ENCODE peak calls at places on chromosomes 3 and 15, in six cellular contexts. One of them, this sample, is unnamed.

GRCh38 chr15:101652783-101653430 is 726 bp upstream of the TM2D3 start:
- DNase-seq in NCI-H1105 treated with DMSO at 0.1 percent for 48 hours: no peak
- DNase-seq in RPMI7951: peak
- DNase-seq in activated T-cell treated with anti-CD3 and anti-CD28 coated beads, Interleukin-2, amount 50 U/mL, for 4 hours: peak
- DNase-seq in left cardiac atrium: no peak
- DNase-seq in astrocyte of the spinal cord: no peak
- DNase-seq in this sample: no peak

GRCh38 chr3:5520237-5520636 is 332.7 kb downstream of the EDEM1 start:
- DNase-seq in activated T-cell treated with anti-CD3 and anti-CD28 coated beads, Interleukin-2, amount 50 U/mL, for 4 hours: no peak
- DNase-seq in astrocyte of the spinal cord: no peak
- DNase-seq in left cardiac atrium: no peak
- DNase-seq in NCI-H1105 treated with DMSO at 0.1 percent for 48 hours: no peak
- DNase-seq in RPMI7951: no peak
- DNase-seq in this sample: no peak

GRCh38 chr3:162629372-162629771 is 1132.8 kb downstream of the OTOL1 start:
- DNase-seq in activated T-cell treated with anti-CD3 and anti-CD28 coated beads, Interleukin-2, amount 50 U/mL, for 4 hours: no peak
- DNase-seq in left cardiac atrium: no peak
- DNase-seq in NCI-H1105 treated with DMSO at 0.1 percent for 48 hours: no peak
- DNase-seq in RPMI7951: no peak
- DNase-seq in astrocyte of the spinal cord: no peak
- DNase-seq in this sample: no peak

GRCh38 chr15:77028451-77029165 is 33.7 kb downstream of the PSTPIP1 start:
- DNase-seq in NCI-H1105 treated with DMSO at 0.1 percent for 48 hours: no peak
- DNase-seq in astrocyte of the spinal cord: no peak
- DNase-seq in RPMI7951: no peak
- DNase-seq in activated T-cell treated with anti-CD3 and anti-CD28 coated beads, Interleukin-2, amount 50 U/mL, for 4 hours: no peak
- DNase-seq in left cardiac atrium: peak
- DNase-seq in this sample: no peak

GRCh38 chr15:40873625-40874561 is at the start of gene RHOV:
- DNase-seq in astrocyte of the spinal cord: peak
- DNase-seq in NCI-H1105 treated with DMSO at 0.1 percent for 48 hours: peak
- DNase-seq in left cardiac atrium: peak
- DNase-seq in RPMI7951: peak
- DNase-seq in activated T-cell treated with anti-CD3 and anti-CD28 coated beads, Interleukin-2, amount 50 U/mL, for 4 hours: peak
- DNase-seq in this sample: peak

GRCh38 chr3:122694966-122695365 is 14.3 kb downstream of the PARP14 start:
- DNase-seq in left cardiac atrium: no peak
- DNase-seq in NCI-H1105 treated with DMSO at 0.1 percent for 48 hours: no peak
- DNase-seq in astrocyte of the spinal cord: no peak
- DNase-seq in RPMI7951: no peak
- DNase-seq in activated T-cell treated with anti-CD3 and anti-CD28 coated beads, Interleukin-2, amount 50 U/mL, for 4 hours: no peak
- DNase-seq in this sample: no peak

GRCh38 chr15:52294881-52295420 is 653 bp downstream of the MYO5C start:
- DNase-seq in activated T-cell treated with anti-CD3 and anti-CD28 coated beads, Interleukin-2, amount 50 U/mL, for 4 hours: no peak
- DNase-seq in astrocyte of the spinal cord: no peak
- DNase-seq in RPMI7951: peak
- DNase-seq in NCI-H1105 treated with DMSO at 0.1 percent for 48 hours: no peak
- DNase-seq in left cardiac atrium: no peak
- DNase-seq in this sample: no peak

GRCh38 chr3:129673012-129673411 is 66.5 kb upstream of the PLXND1 start:
- DNase-seq in astrocyte of the spinal cord: no peak
- DNase-seq in activated T-cell treated with anti-CD3 and anti-CD28 coated beads, Interleukin-2, amount 50 U/mL, for 4 hours: no peak
- DNase-seq in RPMI7951: no peak
- DNase-seq in left cardiac atrium: peak
- DNase-seq in NCI-H1105 treated with DMSO at 0.1 percent for 48 hours: no peak
- DNase-seq in this sample: no peak

GRCh38 chr3:127208483-127209100 is 15.7 kb downstream of the PRR23E start:
- DNase-seq in astrocyte of the spinal cord: no peak
- DNase-seq in activated T-cell treated with anti-CD3 and anti-CD28 coated beads, Interleukin-2, amount 50 U/mL, for 4 hours: no peak
- DNase-seq in NCI-H1105 treated with DMSO at 0.1 percent for 48 hours: no peak
- DNase-seq in RPMI7951: no peak
- DNase-seq in left cardiac atrium: no peak
- DNase-seq in this sample: no peak

GRCh38 chr3:123430266-123430665 is 18.6 kb downstream of the ADCY5 start:
- DNase-seq in NCI-H1105 treated with DMSO at 0.1 percent for 48 hours: no peak
- DNase-seq in astrocyte of the spinal cord: no peak
- DNase-seq in left cardiac atrium: no peak
- DNase-seq in RPMI7951: no peak
- DNase-seq in activated T-cell treated with anti-CD3 and anti-CD28 coated beads, Interleukin-2, amount 50 U/mL, for 4 hours: no peak
- DNase-seq in this sample: no peak

GRCh38 chr15:79185199-79185598 is 94.6 kb upstream of the RASGRF1 start:
- DNase-seq in left cardiac atrium: no peak
- DNase-seq in astrocyte of the spinal cord: no peak
- DNase-seq in RPMI7951: no peak
- DNase-seq in NCI-H1105 treated with DMSO at 0.1 percent for 48 hours: no peak
- DNase-seq in activated T-cell treated with anti-CD3 and anti-CD28 coated beads, Interleukin-2, amount 50 U/mL, for 4 hours: no peak
- DNase-seq in this sample: no peak

GRCh38 chr3:42906085-42906904 is at the start of gene ZNF662:
- DNase-seq in NCI-H1105 treated with DMSO at 0.1 percent for 48 hours: peak
- DNase-seq in RPMI7951: peak
- DNase-seq in activated T-cell treated with anti-CD3 and anti-CD28 coated beads, Interleukin-2, amount 50 U/mL, for 4 hours: peak
- DNase-seq in left cardiac atrium: peak
- DNase-seq in astrocyte of the spinal cord: peak
- DNase-seq in this sample: no peak

GRCh38 chr15:60179786-60180391 is 175.8 kb downstream of the FOXB1 start:
- DNase-seq in NCI-H1105 treated with DMSO at 0.1 percent for 48 hours: peak
- DNase-seq in activated T-cell treated with anti-CD3 and anti-CD28 coated beads, Interleukin-2, amount 50 U/mL, for 4 hours: peak
- DNase-seq in RPMI7951: peak
- DNase-seq in astrocyte of the spinal cord: peak
- DNase-seq in left cardiac atrium: no peak
- DNase-seq in this sample: no peak

GRCh38 chr3:133472889-133473288 is 73.0 kb downstream of the BFSP2 start:
- DNase-seq in NCI-H1105 treated with DMSO at 0.1 percent for 48 hours: no peak
- DNase-seq in activated T-cell treated with anti-CD3 and anti-CD28 coated beads, Interleukin-2, amount 50 U/mL, for 4 hours: no peak
- DNase-seq in astrocyte of the spinal cord: no peak
- DNase-seq in left cardiac atrium: no peak
- DNase-seq in RPMI7951: no peak
- DNase-seq in this sample: peak

GRCh38 chr15:60773255-60773654 is 294.3 kb upstream of the ICE2 start:
- DNase-seq in activated T-cell treated with anti-CD3 and anti-CD28 coated beads, Interleukin-2, amount 50 U/mL, for 4 hours: no peak
- DNase-seq in RPMI7951: no peak
- DNase-seq in NCI-H1105 treated with DMSO at 0.1 percent for 48 hours: no peak
- DNase-seq in left cardiac atrium: no peak
- DNase-seq in astrocyte of the spinal cord: no peak
- DNase-seq in this sample: no peak

GRCh38 chr3:49745986-49746385 is 22.2 kb upstream of the GMPPB start:
- DNase-seq in activated T-cell treated with anti-CD3 and anti-CD28 coated beads, Interleukin-2, amount 50 U/mL, for 4 hours: no peak
- DNase-seq in astrocyte of the spinal cord: peak
- DNase-seq in RPMI7951: peak
- DNase-seq in NCI-H1105 treated with DMSO at 0.1 percent for 48 hours: no peak
- DNase-seq in left cardiac atrium: no peak
- DNase-seq in this sample: no peak

GRCh38 chr3:151425640-151426336 is 35.1 kb downstream of the IGSF10 start:
- DNase-seq in left cardiac atrium: no peak
- DNase-seq in RPMI7951: peak
- DNase-seq in activated T-cell treated with anti-CD3 and anti-CD28 coated beads, Interleukin-2, amount 50 U/mL, for 4 hours: no peak
- DNase-seq in NCI-H1105 treated with DMSO at 0.1 percent for 48 hours: no peak
- DNase-seq in astrocyte of the spinal cord: no peak
- DNase-seq in this sample: no peak

GRCh38 chr15:70906842-70907241 is 14.2 kb downstream of the LRRC49 start:
- DNase-seq in astrocyte of the spinal cord: peak
- DNase-seq in RPMI7951: no peak
- DNase-seq in left cardiac atrium: no peak
- DNase-seq in activated T-cell treated with anti-CD3 and anti-CD28 coated beads, Interleukin-2, amount 50 U/mL, for 4 hours: no peak
- DNase-seq in NCI-H1105 treated with DMSO at 0.1 percent for 48 hours: no peak
- DNase-seq in this sample: no peak

GRCh38 chr3:70919091-70919490 is 606.7 kb upstream of the MDFIC2 start:
- DNase-seq in left cardiac atrium: no peak
- DNase-seq in astrocyte of the spinal cord: peak
- DNase-seq in RPMI7951: no peak
- DNase-seq in activated T-cell treated with anti-CD3 and anti-CD28 coated beads, Interleukin-2, amount 50 U/mL, for 4 hours: no peak
- DNase-seq in NCI-H1105 treated with DMSO at 0.1 percent for 48 hours: no peak
- DNase-seq in this sample: no peak

GRCh38 chr3:8301977-8302589 is 199.5 kb upstream of the LMCD1 start:
- DNase-seq in left cardiac atrium: no peak
- DNase-seq in astrocyte of the spinal cord: peak
- DNase-seq in activated T-cell treated with anti-CD3 and anti-CD28 coated beads, Interleukin-2, amount 50 U/mL, for 4 hours: no peak
- DNase-seq in RPMI7951: peak
- DNase-seq in NCI-H1105 treated with DMSO at 0.1 percent for 48 hours: peak
- DNase-seq in this sample: no peak

GRCh38 chr3:136632625-136633081 is 119.5 kb downstream of the STAG1 start:
- DNase-seq in activated T-cell treated with anti-CD3 and anti-CD28 coated beads, Interleukin-2, amount 50 U/mL, for 4 hours: no peak
- DNase-seq in RPMI7951: peak
- DNase-seq in astrocyte of the spinal cord: peak
- DNase-seq in left cardiac atrium: no peak
- DNase-seq in NCI-H1105 treated with DMSO at 0.1 percent for 48 hours: no peak
- DNase-seq in this sample: no peak

GRCh38 chr3:58191361-58191991 is 19.3 kb downstream of the DNASE1L3 start:
- DNase-seq in activated T-cell treated with anti-CD3 and anti-CD28 coated beads, Interleukin-2, amount 50 U/mL, for 4 hours: no peak
- DNase-seq in left cardiac atrium: no peak
- DNase-seq in RPMI7951: no peak
- DNase-seq in NCI-H1105 treated with DMSO at 0.1 percent for 48 hours: no peak
- DNase-seq in astrocyte of the spinal cord: no peak
- DNase-seq in this sample: no peak

GRCh38 chr3:155078959-155079794 is 942 bp upstream of the MME start:
- DNase-seq in NCI-H1105 treated with DMSO at 0.1 percent for 48 hours: peak
- DNase-seq in left cardiac atrium: no peak
- DNase-seq in RPMI7951: peak
- DNase-seq in astrocyte of the spinal cord: no peak
- DNase-seq in activated T-cell treated with anti-CD3 and anti-CD28 coated beads, Interleukin-2, amount 50 U/mL, for 4 hours: no peak
- DNase-seq in this sample: no peak

GRCh38 chr3:19147905-19148767 is at the start of gene KCNH8:
- DNase-seq in NCI-H1105 treated with DMSO at 0.1 percent for 48 hours: peak
- DNase-seq in RPMI7951: no peak
- DNase-seq in astrocyte of the spinal cord: no peak
- DNase-seq in left cardiac atrium: no peak
- DNase-seq in activated T-cell treated with anti-CD3 and anti-CD28 coated beads, Interleukin-2, amount 50 U/mL, for 4 hours: no peak
- DNase-seq in this sample: peak

GRCh38 chr15:52228928-52229327 is 37.7 kb upstream of the GNB5 start:
- DNase-seq in left cardiac atrium: no peak
- DNase-seq in astrocyte of the spinal cord: no peak
- DNase-seq in RPMI7951: no peak
- DNase-seq in activated T-cell treated with anti-CD3 and anti-CD28 coated beads, Interleukin-2, amount 50 U/mL, for 4 hours: no peak
- DNase-seq in NCI-H1105 treated with DMSO at 0.1 percent for 48 hours: no peak
- DNase-seq in this sample: no peak

GRCh38 chr3:195806916-195807231 is 4.9 kb downstream of the MUC4 start:
- DNase-seq in astrocyte of the spinal cord: no peak
- DNase-seq in NCI-H1105 treated with DMSO at 0.1 percent for 48 hours: no peak
- DNase-seq in RPMI7951: no peak
- DNase-seq in left cardiac atrium: no peak
- DNase-seq in activated T-cell treated with anti-CD3 and anti-CD28 coated beads, Interleukin-2, amount 50 U/mL, for 4 hours: no peak
- DNase-seq in this sample: no peak

GRCh38 chr3:183924956-183925355 is 40.3 kb upstream of the PARL start:
- DNase-seq in astrocyte of the spinal cord: peak
- DNase-seq in RPMI7951: no peak
- DNase-seq in NCI-H1105 treated with DMSO at 0.1 percent for 48 hours: no peak
- DNase-seq in left cardiac atrium: no peak
- DNase-seq in activated T-cell treated with anti-CD3 and anti-CD28 coated beads, Interleukin-2, amount 50 U/mL, for 4 hours: no peak
- DNase-seq in this sample: no peak

GRCh38 chr3:181457756-181458155 is 254.0 kb upstream of the SOX2 start:
- DNase-seq in activated T-cell treated with anti-CD3 and anti-CD28 coated beads, Interleukin-2, amount 50 U/mL, for 4 hours: no peak
- DNase-seq in NCI-H1105 treated with DMSO at 0.1 percent for 48 hours: no peak
- DNase-seq in RPMI7951: no peak
- DNase-seq in astrocyte of the spinal cord: no peak
- DNase-seq in left cardiac atrium: no peak
- DNase-seq in this sample: no peak

GRCh38 chr3:123816673-123817207 is 67.4 kb downstream of the MYLK start:
- DNase-seq in astrocyte of the spinal cord: peak
- DNase-seq in NCI-H1105 treated with DMSO at 0.1 percent for 48 hours: no peak
- DNase-seq in left cardiac atrium: no peak
- DNase-seq in activated T-cell treated with anti-CD3 and anti-CD28 coated beads, Interleukin-2, amount 50 U/mL, for 4 hours: no peak
- DNase-seq in RPMI7951: peak
- DNase-seq in this sample: no peak

GRCh38 chr3:161682715-161683114 is 186.1 kb downstream of the OTOL1 start:
- DNase-seq in RPMI7951: no peak
- DNase-seq in astrocyte of the spinal cord: no peak
- DNase-seq in left cardiac atrium: no peak
- DNase-seq in NCI-H1105 treated with DMSO at 0.1 percent for 48 hours: no peak
- DNase-seq in activated T-cell treated with anti-CD3 and anti-CD28 coated beads, Interleukin-2, amount 50 U/mL, for 4 hours: no peak
- DNase-seq in this sample: no peak

GRCh38 chr3:139016430-139017048 is 4.2 kb downstream of the PRR23B start:
- DNase-seq in RPMI7951: peak
- DNase-seq in NCI-H1105 treated with DMSO at 0.1 percent for 48 hours: peak
- DNase-seq in activated T-cell treated with anti-CD3 and anti-CD28 coated beads, Interleukin-2, amount 50 U/mL, for 4 hours: no peak
- DNase-seq in astrocyte of the spinal cord: no peak
- DNase-seq in left cardiac atrium: no peak
- DNase-seq in this sample: peak

GRCh38 chr15:68279779-68280745 is 2.5 kb downstream of the FEM1B start:
- DNase-seq in NCI-H1105 treated with DMSO at 0.1 percent for 48 hours: no peak
- DNase-seq in activated T-cell treated with anti-CD3 and anti-CD28 coated beads, Interleukin-2, amount 50 U/mL, for 4 hours: no peak
- DNase-seq in RPMI7951: no peak
- DNase-seq in astrocyte of the spinal cord: no peak
- DNase-seq in left cardiac atrium: no peak
- DNase-seq in this sample: no peak

GRCh38 chr3:8983026-8983425 is 19.8 kb upstream of the RAD18 start:
- DNase-seq in RPMI7951: no peak
- DNase-seq in activated T-cell treated with anti-CD3 and anti-CD28 coated beads, Interleukin-2, amount 50 U/mL, for 4 hours: no peak
- DNase-seq in left cardiac atrium: no peak
- DNase-seq in astrocyte of the spinal cord: no peak
- DNase-seq in NCI-H1105 treated with DMSO at 0.1 percent for 48 hours: no peak
- DNase-seq in this sample: no peak

This sample was measured in DMS79 treated with DMSO at 0.1 percent for 48 hours.